ENCODE peak calls at places on chromosomes 6 and 20, in seven cellular contexts. One of them, this sample, is unnamed.

GRCh38 chr20:46914789-46915359 is 20.2 kb downstream of the EYA2 start:
- DNase-seq in heart left ventricle: no peak
- DNase-seq in HCT116: no peak
- DNase-seq in body of pancreas: no peak
- DNase-seq in NB4: no peak
- DNase-seq in A549: no peak
- DNase-seq in breast epithelium: no peak
- DNase-seq in this sample: no peak

GRCh38 chr6:41442800-41443501 is 103.2 kb upstream of the FOXP4 start:
- DNase-seq in heart left ventricle: peak; percentile 44
- DNase-seq in HCT116: no peak
- DNase-seq in body of pancreas: peak; percentile 38
- DNase-seq in NB4: no peak
- DNase-seq in A549: no peak
- DNase-seq in breast epithelium: no peak
- DNase-seq in this sample: no peak

GRCh38 chr20:24696396-24696795 is 227.0 kb downstream of the SYNDIG1 start:
- DNase-seq in heart left ventricle: no peak
- DNase-seq in HCT116: no peak
- DNase-seq in body of pancreas: no peak
- DNase-seq in NB4: no peak
- DNase-seq in A549: no peak
- DNase-seq in breast epithelium: no peak
- DNase-seq in this sample: no peak

GRCh38 chr6:155188707-155189496 is 74.9 kb upstream of the CLDN20 start:
- DNase-seq in heart left ventricle: no peak
- DNase-seq in HCT116: no peak
- DNase-seq in body of pancreas: no peak
- DNase-seq in NB4: peak; percentile 24
- DNase-seq in A549: no peak
- DNase-seq in breast epithelium: no peak
- DNase-seq in this sample: peak; percentile 9

GRCh38 chr6:84227044-84227433 is 404 bp downstream of the CEP162 start:
- DNase-seq in heart left ventricle: no peak
- DNase-seq in HCT116: no peak
- DNase-seq in body of pancreas: no peak
- DNase-seq in NB4: no peak
- DNase-seq in A549: no peak
- DNase-seq in breast epithelium: no peak
- DNase-seq in this sample: no peak

GRCh38 chr20:1526310-1526709 is 31.2 kb downstream of the SIRPD start:
- DNase-seq in heart left ventricle: no peak
- DNase-seq in HCT116: no peak
- DNase-seq in body of pancreas: no peak
- DNase-seq in NB4: peak; percentile 24
- DNase-seq in A549: no peak
- DNase-seq in breast epithelium: no peak
- DNase-seq in this sample: no peak

GRCh38 chr6:119349341-119350201 is at the start of gene MAN1A1:
- DNase-seq in heart left ventricle: peak; percentile 93
- DNase-seq in HCT116: peak; percentile 56
- DNase-seq in body of pancreas: peak; percentile 88
- DNase-seq in NB4: peak; percentile 49
- DNase-seq in A549: peak; percentile 6
- DNase-seq in breast epithelium: peak; percentile 82
- DNase-seq in this sample: peak; percentile 74

GRCh38 chr20:61844621-61845020 is 221.1 kb downstream of the TAF4 start:
- DNase-seq in heart left ventricle: no peak
- DNase-seq in HCT116: no peak
- DNase-seq in body of pancreas: no peak
- DNase-seq in NB4: no peak
- DNase-seq in A549: no peak
- DNase-seq in breast epithelium: no peak
- DNase-seq in this sample: no peak

GRCh38 chr20:17327185-17327780 is 100.4 kb downstream of the PCSK2 start:
- DNase-seq in heart left ventricle: no peak
- DNase-seq in HCT116: no peak
- DNase-seq in body of pancreas: peak; percentile 18
- DNase-seq in NB4: no peak
- DNase-seq in A549: no peak
- DNase-seq in breast epithelium: no peak
- DNase-seq in this sample: no peak

GRCh38 chr6:100257661-100258395 is 206.9 kb downstream of the SIM1 start:
- DNase-seq in heart left ventricle: no peak
- DNase-seq in HCT116: peak; percentile 7
- DNase-seq in body of pancreas: no peak
- DNase-seq in NB4: peak; percentile 63
- DNase-seq in A549: peak; percentile 58
- DNase-seq in breast epithelium: no peak
- DNase-seq in this sample: peak; percentile 1

GRCh38 chr6:25173951-25174474 is 105.2 kb upstream of the CARMIL1 start:
- DNase-seq in heart left ventricle: no peak
- DNase-seq in HCT116: peak; percentile 70
- DNase-seq in body of pancreas: peak; percentile 36
- DNase-seq in NB4: peak; percentile 78
- DNase-seq in A549: peak; percentile 62
- DNase-seq in breast epithelium: no peak
- DNase-seq in this sample: peak; percentile 52

GRCh38 chr20:57581202-57582028 is 20.5 kb downstream of the PCK1 start:
- DNase-seq in heart left ventricle: no peak
- DNase-seq in HCT116: no peak
- DNase-seq in body of pancreas: no peak
- DNase-seq in NB4: peak; percentile 65
- DNase-seq in A549: no peak
- DNase-seq in breast epithelium: no peak
- DNase-seq in this sample: no peak

GRCh38 chr20:60486345-60486744 is 528.1 kb downstream of the CDH26 start:
- DNase-seq in heart left ventricle: no peak
- DNase-seq in HCT116: no peak
- DNase-seq in body of pancreas: no peak
- DNase-seq in NB4: no peak
- DNase-seq in A549: no peak
- DNase-seq in breast epithelium: no peak
- DNase-seq in this sample: no peak

DNA sequence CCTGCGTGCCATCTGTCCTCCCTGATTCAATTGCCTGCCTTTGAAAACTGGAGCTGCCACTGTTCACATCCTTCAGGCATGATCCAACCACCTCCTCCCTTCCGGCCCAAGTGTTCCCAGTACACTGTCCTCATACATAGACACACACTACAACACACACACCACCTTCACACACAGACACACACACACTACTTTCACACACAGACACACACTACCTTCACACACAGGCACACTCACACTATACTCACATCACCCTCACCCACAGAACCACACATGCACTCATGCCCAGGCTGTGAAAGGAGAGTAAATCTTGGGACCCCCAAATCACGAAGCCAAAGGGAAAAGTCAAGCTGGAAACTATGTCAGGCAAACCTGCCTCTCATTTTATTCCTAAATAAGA is 109.4 kb upstream of the MYLIP start:
- DNase-seq in heart left ventricle: no peak
- DNase-seq in HCT116: no peak
- DNase-seq in body of pancreas: no peak
- DNase-seq in NB4: no peak
- DNase-seq in A549: no peak
- DNase-seq in breast epithelium: no peak
- DNase-seq in this sample: no peak
- TF ChIP-seq POLR2A in heart left ventricle: no peak
- TF ChIP-seq POLR2A in HCT116: no peak
- TF ChIP-seq POLR2A in body of pancreas: no peak
- TF ChIP-seq POLR2A in NB4: no peak
- TF ChIP-seq POLR2A in A549: no peak
- TF ChIP-seq POLR2A in breast epithelium: no peak
- TF ChIP-seq POLR2A in this sample: no peak

DNA sequence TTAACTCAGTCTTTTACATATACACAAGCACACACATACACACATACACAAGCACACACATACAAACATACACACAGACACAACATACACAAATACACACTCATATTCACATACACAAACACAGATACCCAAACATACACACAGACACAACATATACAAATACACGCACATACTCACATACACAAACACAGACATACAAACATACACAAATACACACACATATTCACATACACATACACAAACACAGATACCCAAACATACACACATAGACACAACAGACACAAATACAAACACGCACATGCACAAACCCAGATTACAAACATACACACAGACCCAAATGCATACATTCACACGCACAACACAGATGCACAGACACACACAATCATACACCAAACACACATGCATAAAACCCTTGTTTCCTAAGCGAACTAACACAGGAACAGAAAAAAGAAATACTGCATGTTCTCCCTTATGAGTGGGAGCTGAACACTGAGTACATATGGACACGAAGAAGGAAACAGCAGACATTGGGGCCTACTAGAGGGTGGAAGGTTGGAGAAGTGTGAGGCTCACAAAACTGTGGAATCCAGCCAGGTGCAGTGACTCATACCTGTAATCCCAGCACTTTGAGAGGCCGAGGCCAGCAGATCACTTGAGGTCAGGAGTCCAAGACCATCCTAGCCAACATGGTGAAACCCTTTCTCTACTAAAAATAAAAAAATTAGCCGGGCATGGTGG is 34.2 kb downstream of the PIM1 start:
- DNase-seq in heart left ventricle: no peak
- DNase-seq in HCT116: no peak
- DNase-seq in body of pancreas: peak; percentile 87
- DNase-seq in NB4: no peak
- DNase-seq in A549: peak; percentile 48
- DNase-seq in breast epithelium: no peak
- DNase-seq in this sample: no peak
- TF ChIP-seq POLR2A in heart left ventricle: no peak
- TF ChIP-seq POLR2A in HCT116: no peak
- TF ChIP-seq POLR2A in body of pancreas: no peak
- TF ChIP-seq POLR2A in NB4: no peak
- TF ChIP-seq POLR2A in A549: no peak
- TF ChIP-seq POLR2A in breast epithelium: no peak
- TF ChIP-seq POLR2A in this sample: no peak

DNA sequence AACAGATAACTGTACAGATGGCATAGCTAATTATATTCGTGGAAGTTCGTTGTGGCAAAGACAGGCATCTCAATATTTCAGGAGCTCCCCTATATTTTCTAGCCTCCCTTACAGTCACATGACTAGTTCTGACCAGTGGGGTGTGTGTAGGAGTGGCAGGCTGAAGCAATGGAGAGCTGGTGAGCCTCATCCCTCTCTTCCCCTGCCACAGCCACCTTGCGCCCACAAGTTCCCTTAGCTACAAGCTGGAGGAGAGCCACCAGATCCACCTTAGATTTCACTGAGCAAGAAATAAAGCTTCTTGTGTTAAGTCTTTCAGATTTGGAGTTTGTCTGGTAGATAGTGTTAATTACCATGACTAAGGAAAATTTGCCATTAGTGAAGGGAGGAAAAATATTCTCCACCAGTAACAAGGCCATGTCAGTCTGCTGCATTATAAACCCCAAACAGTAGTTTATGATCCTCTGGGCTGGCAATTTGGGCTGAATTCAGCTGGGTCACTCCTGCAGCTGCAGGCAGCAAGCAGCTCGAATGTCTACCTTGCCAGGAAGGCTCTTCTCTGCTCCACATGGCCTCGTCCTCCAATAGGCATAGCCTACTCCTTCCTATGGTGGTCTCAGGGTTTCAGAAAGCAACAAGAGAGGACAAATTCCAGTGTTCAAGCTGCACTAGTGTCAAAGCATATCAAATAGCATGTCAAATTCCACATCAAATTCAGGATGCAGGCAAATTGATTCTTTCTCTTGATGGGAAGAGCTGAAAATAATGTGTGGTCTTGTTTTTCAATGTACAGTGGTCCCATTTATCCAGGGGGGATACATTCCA is 7.4 kb upstream of the RBCK1 start:
- DNase-seq in heart left ventricle: no peak
- DNase-seq in HCT116: no peak
- DNase-seq in body of pancreas: no peak
- DNase-seq in NB4: peak; percentile 63
- DNase-seq in A549: peak; percentile 62
- DNase-seq in breast epithelium: no peak
- DNase-seq in this sample: no peak
- TF ChIP-seq POLR2A in heart left ventricle: no peak
- TF ChIP-seq POLR2A in HCT116: no peak
- TF ChIP-seq POLR2A in body of pancreas: no peak
- TF ChIP-seq POLR2A in NB4: no peak
- TF ChIP-seq POLR2A in A549: no peak
- TF ChIP-seq POLR2A in breast epithelium: no peak
- TF ChIP-seq POLR2A in this sample: no peak

GRCh38 chr6:139027620-139028182 is 844 bp upstream of the ABRACL start:
- DNase-seq in heart left ventricle: no peak
- DNase-seq in HCT116: no peak
- DNase-seq in body of pancreas: no peak
- DNase-seq in NB4: peak; percentile 85
- DNase-seq in A549: no peak
- DNase-seq in breast epithelium: no peak
- DNase-seq in this sample: peak; percentile 9

GRCh38 chr6:139030211-139030530 is 1.6 kb downstream of the ABRACL start:
- DNase-seq in heart left ventricle: no peak
- DNase-seq in HCT116: no peak
- DNase-seq in body of pancreas: no peak
- DNase-seq in NB4: no peak
- DNase-seq in A549: no peak
- DNase-seq in breast epithelium: no peak
- DNase-seq in this sample: no peak

GRCh38 chr6:139028242-139028657 is 295 bp upstream of the ABRACL start:
- DNase-seq in heart left ventricle: no peak
- DNase-seq in HCT116: no peak
- DNase-seq in body of pancreas: no peak
- DNase-seq in NB4: no peak
- DNase-seq in A549: no peak
- DNase-seq in breast epithelium: no peak
- DNase-seq in this sample: peak; percentile 51

GRCh38 chr6:139029470-139030210 is 1.1 kb downstream of the ABRACL start:
- DNase-seq in heart left ventricle: peak; percentile 68
- DNase-seq in HCT116: no peak
- DNase-seq in body of pancreas: peak; percentile 65
- DNase-seq in NB4: peak; percentile 81
- DNase-seq in A549: peak; percentile 37
- DNase-seq in breast epithelium: no peak
- DNase-seq in this sample: no peak

DNA sequence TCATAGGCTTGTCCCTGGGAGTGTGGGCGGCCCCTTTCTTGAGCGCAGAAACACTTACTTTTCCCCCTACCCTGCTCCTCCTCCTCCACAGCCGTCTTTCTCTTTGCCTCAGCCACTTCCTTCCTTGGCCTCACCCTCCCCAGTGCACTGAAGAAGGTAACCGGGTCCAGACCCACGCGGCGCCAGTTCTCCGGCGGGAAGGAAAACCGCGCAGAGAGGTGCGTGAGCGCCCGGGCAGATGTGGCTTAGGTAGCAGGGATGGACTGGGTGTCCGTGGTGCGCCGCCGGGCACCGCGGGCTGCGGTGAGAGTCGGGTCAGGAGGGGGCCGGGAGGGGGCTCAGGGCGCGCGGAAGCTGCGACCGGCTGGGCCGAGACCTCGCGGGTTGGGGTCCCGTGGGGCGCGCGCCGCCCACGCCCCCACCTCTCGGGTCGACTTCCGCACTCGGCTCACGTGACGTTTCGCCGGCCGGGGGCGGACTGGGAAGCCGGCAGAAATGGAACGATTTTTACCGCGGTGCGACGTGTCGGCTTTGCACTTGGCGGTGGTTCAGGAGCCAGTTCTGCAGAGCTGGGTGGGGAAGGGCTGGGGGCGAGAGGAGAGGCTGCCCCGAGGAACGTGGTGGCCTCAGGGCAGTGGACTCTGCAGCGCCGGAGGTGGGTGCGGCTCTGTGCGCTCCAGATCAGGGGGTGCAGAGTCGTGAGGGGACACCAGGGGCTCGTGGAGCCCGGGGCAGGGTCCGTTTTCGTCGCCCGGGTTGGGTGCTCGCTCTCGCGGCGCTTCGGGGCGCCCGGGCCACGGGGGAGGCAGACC is at the start of gene ABRACL:
- DNase-seq in heart left ventricle: peak; percentile 63
- DNase-seq in HCT116: peak; percentile 56
- DNase-seq in body of pancreas: peak; percentile 69
- DNase-seq in NB4: peak; percentile 94
- DNase-seq in A549: peak; percentile 63
- DNase-seq in breast epithelium: peak; percentile 67
- DNase-seq in this sample: peak; percentile 28
- TF ChIP-seq POLR2A in heart left ventricle: no peak
- TF ChIP-seq POLR2A in HCT116: peak; percentile 40
- TF ChIP-seq POLR2A in body of pancreas: peak; percentile 26
- TF ChIP-seq POLR2A in NB4: peak; percentile 61
- TF ChIP-seq POLR2A in A549: peak; percentile 5
- TF ChIP-seq POLR2A in breast epithelium: no peak
- TF ChIP-seq POLR2A in this sample: peak; percentile 44

This sample was measured in H54.